ENCODE peak calls at places on chromosomes 6 and 20, in nine cellular contexts. One of them, this sample, is unnamed.

GRCh38 chr6:9428416-9429172 is 986.3 kb downstream of the TFAP2A start:
- DNase-seq in esophagus squamous epithelium: no peak
- DNase-seq in pancreas: no peak
- DNase-seq in adrenal gland: no peak
- DNase-seq in body of pancreas: no peak
- DNase-seq in foreskin keratinocyte: no peak
- DNase-seq in right cardiac atrium: no peak
- DNase-seq in ascending aorta: no peak
- DNase-seq in colonic mucosa: no peak
- DNase-seq in this sample: no peak

GRCh38 chr6:125588268-125588667 is 161.2 kb upstream of the HEY2 start:
- DNase-seq in ascending aorta: no peak
- DNase-seq in esophagus squamous epithelium: no peak
- DNase-seq in colonic mucosa: no peak
- DNase-seq in adrenal gland: no peak
- DNase-seq in foreskin keratinocyte: no peak
- DNase-seq in pancreas: no peak
- DNase-seq in body of pancreas: no peak
- DNase-seq in right cardiac atrium: no peak
- DNase-seq in this sample: no peak

GRCh38 chr20:1671891-1672669 is 14.5 kb upstream of the SIRPG start:
- DNase-seq in esophagus squamous epithelium: no peak
- DNase-seq in adrenal gland: no peak
- DNase-seq in colonic mucosa: no peak
- DNase-seq in pancreas: no peak
- DNase-seq in ascending aorta: no peak
- DNase-seq in body of pancreas: no peak
- DNase-seq in right cardiac atrium: no peak
- DNase-seq in foreskin keratinocyte: no peak
- DNase-seq in this sample: no peak

GRCh38 chr6:50952092-50952932 is 133.6 kb downstream of the TFAP2B start:
- DNase-seq in colonic mucosa: no peak
- DNase-seq in pancreas: no peak
- DNase-seq in adrenal gland: no peak
- DNase-seq in foreskin keratinocyte: peak
- DNase-seq in ascending aorta: no peak
- DNase-seq in esophagus squamous epithelium: no peak
- DNase-seq in right cardiac atrium: no peak
- DNase-seq in body of pancreas: no peak
- DNase-seq in this sample: no peak

GRCh38 chr20:40540163-40540562 is 148.9 kb downstream of the MAFB start:
- DNase-seq in pancreas: no peak
- DNase-seq in right cardiac atrium: no peak
- DNase-seq in foreskin keratinocyte: no peak
- DNase-seq in body of pancreas: no peak
- DNase-seq in colonic mucosa: no peak
- DNase-seq in esophagus squamous epithelium: no peak
- DNase-seq in ascending aorta: no peak
- DNase-seq in adrenal gland: no peak
- DNase-seq in this sample: no peak

GRCh38 chr6:3363296-3364025 is 93.4 kb downstream of the SLC22A23 start:
- DNase-seq in esophagus squamous epithelium: no peak
- DNase-seq in adrenal gland: peak
- DNase-seq in ascending aorta: no peak
- DNase-seq in pancreas: peak
- DNase-seq in body of pancreas: peak
- DNase-seq in foreskin keratinocyte: peak
- DNase-seq in right cardiac atrium: no peak
- DNase-seq in colonic mucosa: peak
- DNase-seq in this sample: peak

GRCh38 chr20:59948828-59949720 is 8.9 kb downstream of the FAM217B start:
- DNase-seq in esophagus squamous epithelium: no peak
- DNase-seq in pancreas: no peak
- DNase-seq in adrenal gland: peak
- DNase-seq in colonic mucosa: no peak
- DNase-seq in body of pancreas: peak
- DNase-seq in foreskin keratinocyte: peak
- DNase-seq in right cardiac atrium: no peak
- DNase-seq in ascending aorta: no peak
- DNase-seq in this sample: no peak

GRCh38 chr6:30144821-30145220 is 8.9 kb downstream of the TRIM40 start:
- DNase-seq in pancreas: no peak
- DNase-seq in colonic mucosa: no peak
- DNase-seq in body of pancreas: no peak
- DNase-seq in ascending aorta: no peak
- DNase-seq in adrenal gland: no peak
- DNase-seq in foreskin keratinocyte: no peak
- DNase-seq in right cardiac atrium: no peak
- DNase-seq in esophagus squamous epithelium: no peak
- DNase-seq in this sample: no peak

GRCh38 chr20:63973636-63974401 is 4.1 kb upstream of the ZNF512B start:
- DNase-seq in pancreas: peak
- DNase-seq in colonic mucosa: peak
- DNase-seq in adrenal gland: peak
- DNase-seq in ascending aorta: peak
- DNase-seq in esophagus squamous epithelium: no peak
- DNase-seq in body of pancreas: peak
- DNase-seq in right cardiac atrium: peak
- DNase-seq in foreskin keratinocyte: peak
- DNase-seq in this sample: no peak

GRCh38 chr6:85675030-85675819 is 32.5 kb upstream of the SYNCRIP start:
- DNase-seq in adrenal gland: peak
- DNase-seq in ascending aorta: no peak
- DNase-seq in esophagus squamous epithelium: no peak
- DNase-seq in right cardiac atrium: no peak
- DNase-seq in body of pancreas: no peak
- DNase-seq in foreskin keratinocyte: peak
- DNase-seq in colonic mucosa: no peak
- DNase-seq in pancreas: no peak
- DNase-seq in this sample: peak

GRCh38 chr20:61963149-61963548 is 102.5 kb downstream of the TAF4 start:
- DNase-seq in right cardiac atrium: no peak
- DNase-seq in colonic mucosa: no peak
- DNase-seq in foreskin keratinocyte: no peak
- DNase-seq in body of pancreas: no peak
- DNase-seq in ascending aorta: no peak
- DNase-seq in pancreas: no peak
- DNase-seq in esophagus squamous epithelium: no peak
- DNase-seq in adrenal gland: no peak
- DNase-seq in this sample: no peak

GRCh38 chr6:13526718-13527668 is 39.6 kb upstream of the GFOD1 start:
- DNase-seq in esophagus squamous epithelium: no peak
- DNase-seq in body of pancreas: peak
- DNase-seq in adrenal gland: peak
- DNase-seq in pancreas: no peak
- DNase-seq in ascending aorta: no peak
- DNase-seq in colonic mucosa: peak
- DNase-seq in right cardiac atrium: peak
- DNase-seq in foreskin keratinocyte: peak
- DNase-seq in this sample: peak

GRCh38 chr6:35047265-35048011 is 93.7 kb downstream of the TCP11 start:
- DNase-seq in adrenal gland: peak
- DNase-seq in colonic mucosa: no peak
- DNase-seq in esophagus squamous epithelium: no peak
- DNase-seq in pancreas: no peak
- DNase-seq in foreskin keratinocyte: no peak
- DNase-seq in right cardiac atrium: no peak
- DNase-seq in body of pancreas: no peak
- DNase-seq in ascending aorta: peak
- DNase-seq in this sample: no peak

GRCh38 chr6:122696079-122696478 is 83.4 kb upstream of the FABP7 start:
- DNase-seq in colonic mucosa: no peak
- DNase-seq in right cardiac atrium: no peak
- DNase-seq in foreskin keratinocyte: peak
- DNase-seq in pancreas: no peak
- DNase-seq in body of pancreas: no peak
- DNase-seq in esophagus squamous epithelium: no peak
- DNase-seq in adrenal gland: no peak
- DNase-seq in ascending aorta: no peak
- DNase-seq in this sample: peak

GRCh38 chr6:36627141-36627540 is 33.0 kb downstream of the SRSF3 start:
- DNase-seq in ascending aorta: peak
- DNase-seq in esophagus squamous epithelium: no peak
- DNase-seq in body of pancreas: no peak
- DNase-seq in pancreas: no peak
- DNase-seq in colonic mucosa: no peak
- DNase-seq in foreskin keratinocyte: no peak
- DNase-seq in adrenal gland: no peak
- DNase-seq in right cardiac atrium: no peak
- DNase-seq in this sample: no peak

DNA sequence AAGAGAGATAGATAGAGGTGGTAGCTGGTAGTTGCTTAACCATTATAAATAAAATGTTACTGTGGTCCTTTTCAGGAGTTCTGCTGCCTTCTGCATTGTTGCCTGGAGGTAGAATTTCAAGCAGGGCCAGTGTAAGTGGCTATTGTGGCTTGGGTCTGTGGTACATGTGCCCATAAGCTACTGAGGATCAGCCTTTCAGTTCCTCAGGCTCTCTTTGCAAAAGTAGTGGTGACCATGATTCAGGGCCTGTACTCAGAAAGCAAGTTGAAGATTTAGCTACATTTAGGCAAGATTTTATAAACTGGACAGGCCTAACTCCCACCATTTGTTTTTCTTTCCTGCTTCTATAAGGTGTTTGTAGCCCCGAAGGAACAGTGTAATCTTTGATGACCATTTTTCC is 199.0 kb downstream of the PDE7B start:
- DNase-seq in body of pancreas: no peak
- DNase-seq in esophagus squamous epithelium: no peak
- DNase-seq in pancreas: no peak
- DNase-seq in adrenal gland: no peak
- DNase-seq in colonic mucosa: no peak
- DNase-seq in ascending aorta: no peak
- DNase-seq in foreskin keratinocyte: no peak
- DNase-seq in right cardiac atrium: no peak
- DNase-seq in this sample: no peak
- H3K27ac ChIP-seq in body of pancreas: no peak
- H3K27ac ChIP-seq in esophagus squamous epithelium: peak
- H3K27ac ChIP-seq in pancreas: no peak
- H3K27ac ChIP-seq in adrenal gland: no peak
- H3K27ac ChIP-seq in colonic mucosa: peak
- H3K27ac ChIP-seq in ascending aorta: no peak
- H3K27ac ChIP-seq in foreskin keratinocyte: no peak
- H3K27ac ChIP-seq in right cardiac atrium: peak
- H3K27ac ChIP-seq in this sample: no peak

GRCh38 chr6:157244780-157245179 is 78.5 kb downstream of the TMEM242 start:
- DNase-seq in right cardiac atrium: no peak
- DNase-seq in body of pancreas: no peak
- DNase-seq in foreskin keratinocyte: no peak
- DNase-seq in colonic mucosa: no peak
- DNase-seq in esophagus squamous epithelium: no peak
- DNase-seq in adrenal gland: no peak
- DNase-seq in pancreas: no peak
- DNase-seq in ascending aorta: no peak
- DNase-seq in this sample: no peak

GRCh38 chr6:157246048-157246630 is 77.2 kb downstream of the TMEM242 start:
- DNase-seq in ascending aorta: no peak
- DNase-seq in pancreas: no peak
- DNase-seq in foreskin keratinocyte: no peak
- DNase-seq in colonic mucosa: no peak
- DNase-seq in esophagus squamous epithelium: no peak
- DNase-seq in body of pancreas: no peak
- DNase-seq in right cardiac atrium: no peak
- DNase-seq in adrenal gland: no peak
- DNase-seq in this sample: no peak

GRCh38 chr6:157245486-157245885 is 77.8 kb downstream of the TMEM242 start:
- DNase-seq in body of pancreas: no peak
- DNase-seq in adrenal gland: no peak
- DNase-seq in ascending aorta: no peak
- DNase-seq in esophagus squamous epithelium: no peak
- DNase-seq in colonic mucosa: no peak
- DNase-seq in foreskin keratinocyte: no peak
- DNase-seq in right cardiac atrium: peak
- DNase-seq in pancreas: no peak
- DNase-seq in this sample: no peak

GRCh38 chr6:157242791-157243190 is 80.5 kb downstream of the TMEM242 start:
- DNase-seq in adrenal gland: no peak
- DNase-seq in esophagus squamous epithelium: no peak
- DNase-seq in right cardiac atrium: no peak
- DNase-seq in colonic mucosa: no peak
- DNase-seq in foreskin keratinocyte: no peak
- DNase-seq in body of pancreas: no peak
- DNase-seq in pancreas: no peak
- DNase-seq in ascending aorta: no peak
- DNase-seq in this sample: no peak

DNA sequence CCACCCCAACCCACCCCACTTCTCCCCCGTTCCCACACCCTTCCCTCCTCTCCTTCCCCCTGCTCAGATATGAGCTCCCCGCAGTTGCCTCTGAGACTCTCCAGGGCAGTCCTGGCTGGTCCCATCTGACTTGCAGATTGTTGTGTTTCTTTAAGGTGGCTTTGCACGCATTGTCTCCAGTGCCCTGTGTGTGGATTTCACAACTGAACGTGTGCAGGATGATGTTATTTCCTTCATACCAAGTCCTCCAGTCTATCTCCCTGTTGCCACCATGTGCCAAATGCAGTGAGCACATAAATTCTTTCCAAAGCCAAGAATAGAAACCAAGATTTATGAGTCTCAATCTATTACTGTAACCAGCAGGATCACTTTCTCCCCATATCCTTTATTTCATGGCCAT is 79.1 kb downstream of the TMEM242 start:
- DNase-seq in colonic mucosa: no peak
- DNase-seq in ascending aorta: peak
- DNase-seq in body of pancreas: no peak
- DNase-seq in pancreas: no peak
- DNase-seq in foreskin keratinocyte: peak
- DNase-seq in adrenal gland: peak
- DNase-seq in right cardiac atrium: no peak
- DNase-seq in esophagus squamous epithelium: no peak
- DNase-seq in this sample: no peak
- H3K27ac ChIP-seq in colonic mucosa: no peak
- H3K27ac ChIP-seq in ascending aorta: peak
- H3K27ac ChIP-seq in body of pancreas: no peak
- H3K27ac ChIP-seq in pancreas: no peak
- H3K27ac ChIP-seq in foreskin keratinocyte: no peak
- H3K27ac ChIP-seq in adrenal gland: no peak
- H3K27ac ChIP-seq in right cardiac atrium: no peak
- H3K27ac ChIP-seq in esophagus squamous epithelium: peak
- H3K27ac ChIP-seq in this sample: no peak

DNA sequence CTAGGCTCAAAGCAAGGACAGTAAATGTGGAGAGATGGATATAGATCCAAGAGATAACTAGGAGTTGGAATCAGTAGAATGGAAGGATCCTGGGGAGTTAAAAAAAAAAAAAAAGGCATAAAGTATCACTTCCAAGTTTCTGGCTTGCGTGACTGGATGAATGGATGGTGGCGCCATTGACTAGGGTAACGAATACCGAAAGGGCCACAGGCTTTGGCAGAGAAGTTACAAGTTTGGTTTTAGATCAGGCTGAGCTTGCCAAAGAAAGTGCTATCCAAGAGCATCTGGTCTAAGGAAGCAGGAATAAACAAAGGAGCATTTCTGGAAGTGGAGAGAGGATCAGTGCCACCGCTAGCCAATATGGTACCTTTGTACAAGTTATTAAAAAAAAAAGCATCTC is 17.5 kb downstream of the L3MBTL1 start:
- DNase-seq in esophagus squamous epithelium: no peak
- DNase-seq in pancreas: no peak
- DNase-seq in ascending aorta: no peak
- DNase-seq in body of pancreas: no peak
- DNase-seq in foreskin keratinocyte: no peak
- DNase-seq in colonic mucosa: no peak
- DNase-seq in adrenal gland: no peak
- DNase-seq in right cardiac atrium: no peak
- DNase-seq in this sample: no peak
- H3K27ac ChIP-seq in esophagus squamous epithelium: no peak
- H3K27ac ChIP-seq in pancreas: no peak
- H3K27ac ChIP-seq in ascending aorta: no peak
- H3K27ac ChIP-seq in body of pancreas: no peak
- H3K27ac ChIP-seq in foreskin keratinocyte: no peak
- H3K27ac ChIP-seq in colonic mucosa: no peak
- H3K27ac ChIP-seq in adrenal gland: no peak
- H3K27ac ChIP-seq in right cardiac atrium: no peak
- H3K27ac ChIP-seq in this sample: no peak

GRCh38 chr6:31396422-31397152 is 6.8 kb upstream of the MICA start:
- DNase-seq in pancreas: peak
- DNase-seq in foreskin keratinocyte: peak
- DNase-seq in esophagus squamous epithelium: no peak
- DNase-seq in adrenal gland: peak
- DNase-seq in ascending aorta: peak
- DNase-seq in colonic mucosa: peak
- DNase-seq in body of pancreas: peak
- DNase-seq in right cardiac atrium: peak
- DNase-seq in this sample: no peak
- H3K27ac ChIP-seq in pancreas: peak
- H3K27ac ChIP-seq in foreskin keratinocyte: no peak
- H3K27ac ChIP-seq in esophagus squamous epithelium: no peak
- H3K27ac ChIP-seq in adrenal gland: no peak
- H3K27ac ChIP-seq in ascending aorta: no peak
- H3K27ac ChIP-seq in colonic mucosa: peak
- H3K27ac ChIP-seq in body of pancreas: no peak
- H3K27ac ChIP-seq in right cardiac atrium: no peak
- H3K27ac ChIP-seq in this sample: no peak

This sample was measured in epithelial cell of prostate.